ENCODE peak calls at places on chromosomes 7 and 10, in eight cellular contexts. K is left ventricle myocardium superior; A is activated naive CD4-positive, alpha-beta T cell; W is left cardiac atrium; G is DND-41; S is renal cortical epithelial cell; U is stimulated activated CD4-positive, alpha-beta T cell treated with anti-CD3 and anti-CD28 coated beads, Interleukin-15, amount 100 ng/mL, for 48 hours; R is activated effector memory CD4-positive, alpha-beta T cell treated with anti-CD3 and anti-CD28 coated beads, Interleukin-2, amount 50 U/mL, for 16 hours. Q is an unnamed sample.

GRCh38 chr10:31426425-31426824 is 107.4 kb downstream of the ZEB1 start:
- DNase-seq in K (no peak), A (no peak), W (no peak), G (no peak), S (peak; percentile 54), U (no peak), R (no peak), Q (no peak)

GRCh38 chr10:84026821-84027257 is 112.5 kb upstream of the GHITM start:
- DNase-seq in K (no peak), A (no peak), W (no peak), G (peak; percentile 43), S (peak; percentile 4), U (no peak), R (no peak), Q (peak; percentile 35)

GRCh38 chr10:46550076-46550790 is 6.2 kb downstream of the GPRIN2 start:
- DNase-seq in K (peak; percentile 31), A (no peak), W (peak; percentile 23), G (peak; percentile 4), S (no peak), U (no peak), R (peak; percentile 62), Q (peak; percentile 6)

GRCh38 chr10:126570631-126571170 is 99.8 kb downstream of the C10orf90 start:
- DNase-seq in K (no peak), A (no peak), W (no peak), G (no peak), S (no peak), U (no peak), R (no peak), Q (no peak)

GRCh38 chr10:9987197-9987596 is 1030.5 kb upstream of the CELF2 start:
- DNase-seq in K (no peak), A (no peak), W (no peak), G (no peak), S (no peak), U (no peak), R (no peak), Q (no peak)

GRCh38 chr10:71486465-71487114 is 89.9 kb downstream of the CDH23 start:
- DNase-seq in K (peak; percentile 79), A (no peak), W (peak; percentile 51), G (peak; percentile 15), S (peak; percentile 2), U (peak; percentile 54), R (peak; percentile 69), Q (peak; percentile 86)

GRCh38 chr7:39709768-39710291 is 86.5 kb downstream of the RALA start:
- DNase-seq in K (peak; percentile 37), A (no peak), W (peak; percentile 31), G (no peak), S (peak; percentile 37), U (no peak), R (no peak), Q (peak; percentile 41)

GRCh38 chr7:1534330-1535099 is 4.0 kb downstream of the MAFK start:
- DNase-seq in K (no peak), A (no peak), W (no peak), G (no peak), S (no peak), U (no peak), R (no peak), Q (no peak)

GRCh38 chr7:37448637-37449331 is at the start of gene ELMO1:
- DNase-seq in K (peak; percentile 83), A (peak; percentile 15), W (peak; percentile 85), G (peak; percentile 72), S (peak; percentile 19), U (peak; percentile 69), R (peak; percentile 90), Q (peak; percentile 81)

GRCh38 chr10:76497671-76498070 is 1066.2 kb downstream of the LRMDA start:
- DNase-seq in K (no peak), A (no peak), W (no peak), G (no peak), S (no peak), U (no peak), R (no peak), Q (no peak)

GRCh38 chr7:99791021-99791420 is 7.0 kb upstream of the CYP3A4 start:
- DNase-seq in K (no peak), A (no peak), W (no peak), G (no peak), S (peak; percentile 89), U (no peak), R (no peak), Q (no peak)

GRCh38 chr10:3784510-3785250 is at the start of gene KLF6:
- DNase-seq in K (peak; percentile 81), A (no peak), W (peak; percentile 66), G (peak; percentile 54), S (no peak), U (no peak), R (no peak), Q (no peak)

GRCh38 chr10:96306516-96306915 is 2.3 kb downstream of the DNTT start:
- DNase-seq in K (peak; percentile 68), A (no peak), W (peak; percentile 35), G (peak; percentile 92), S (peak; percentile 79), U (no peak), R (no peak), Q (no peak)

GRCh38 chr10:78963074-78964034 is 105.4 kb upstream of the ZMIZ1 start:
- DNase-seq in K (peak; percentile 65), A (no peak), W (peak; percentile 51), G (no peak), S (no peak), U (no peak), R (no peak), Q (peak; percentile 59)

GRCh38 chr10:3693031-3693714 is 91.8 kb downstream of the KLF6 start:
- DNase-seq in K (no peak), A (no peak), W (no peak), G (no peak), S (no peak), U (no peak), R (no peak), Q (peak; percentile 39)

GRCh38 chr10:122795924-122796323 is 49.7 kb downstream of the CUZD1 start:
- DNase-seq in K (no peak), A (no peak), W (no peak), G (no peak), S (no peak), U (no peak), R (no peak), Q (no peak)

GRCh38 chr7:152315845-152316244 is 120.0 kb downstream of the KMT2C start:
- DNase-seq in K (no peak), A (no peak), W (no peak), G (no peak), S (no peak), U (no peak), R (no peak), Q (no peak)

GRCh38 chr10:3622845-3623621 is 162.0 kb downstream of the KLF6 start:
- DNase-seq in K (no peak), A (no peak), W (no peak), G (peak; percentile 68), S (peak; percentile 18), U (peak; percentile 9), R (no peak), Q (no peak)

GRCh38 chr10:116470768-116471415 is 43.2 kb downstream of the PNLIPRP3 start:
- DNase-seq in K (no peak), A (no peak), W (no peak), G (no peak), S (peak; percentile 38), U (no peak), R (no peak), Q (peak; percentile 42)

GRCh38 chr7:8068892-8069686 is 100.5 kb downstream of the GLCCI1 start:
- DNase-seq in K (peak; percentile 56), A (no peak), W (no peak), G (no peak), S (no peak), U (no peak), R (no peak), Q (no peak)

GRCh38 chr7:95342642-95343252 is 18.4 kb upstream of the PON1 start:
- DNase-seq in K (no peak), A (no peak), W (no peak), G (no peak), S (no peak), U (no peak), R (no peak), Q (no peak)

GRCh38 chr7:43318188-43318587 is 205.7 kb downstream of the HECW1 start:
- DNase-seq in K (no peak), A (no peak), W (no peak), G (no peak), S (no peak), U (no peak), R (no peak), Q (no peak)

GRCh38 chr10:98202378-98202777 is 65.6 kb downstream of the LOXL4 start:
- DNase-seq in K (no peak), A (no peak), W (no peak), G (no peak), S (no peak), U (no peak), R (no peak), Q (no peak)

GRCh38 chr7:64875258-64875657 is 27.8 kb upstream of the ZNF273 start:
- DNase-seq in K (no peak), A (no peak), W (no peak), G (peak; percentile 2), S (no peak), U (no peak), R (peak; percentile 42), Q (no peak)

GRCh38 chr10:72096115-72097000 is 8.0 kb upstream of the SPOCK2 start:
- DNase-seq in K (no peak), A (no peak), W (no peak), G (no peak), S (peak; percentile 23), U (peak; percentile 39), R (no peak), Q (no peak)

GRCh38 chr7:114086906-114087651 is 168.3 kb upstream of the PPP1R3A start:
- DNase-seq in K (no peak), A (no peak), W (peak; percentile 18), G (no peak), S (peak; percentile 8), U (no peak), R (no peak), Q (peak; percentile 21)

GRCh38 chr7:57218196-57218716 is 86.0 kb upstream of the ZNF479 start:
- DNase-seq in K (no peak), A (no peak), W (no peak), G (no peak), S (no peak), U (no peak), R (no peak), Q (no peak)

GRCh38 chr10:3853547-3853989 is 68.6 kb upstream of the KLF6 start:
- DNase-seq in K (no peak), A (no peak), W (no peak), G (no peak), S (peak; percentile 96), U (no peak), R (no peak), Q (no peak)

GRCh38 chr7:5704534-5704922 is 76.9 kb downstream of the RNF216 start:
- DNase-seq in K (peak; percentile 76), A (peak; percentile 27), W (peak; percentile 80), G (peak; percentile 73), S (peak; percentile 82), U (peak; percentile 60), R (peak; percentile 90), Q (peak; percentile 62)

GRCh38 chr10:80187465-80188409 is 17.6 kb downstream of the ANXA11 start:
- DNase-seq in K (no peak), A (peak; percentile 13), W (peak; percentile 37), G (peak; percentile 56), S (no peak), U (peak; percentile 52), R (peak; percentile 89), Q (no peak)

GRCh38 chr10:55500931-55501559 is 700.0 kb upstream of the PCDH15 start:
- DNase-seq in K (no peak), A (no peak), W (peak; percentile 19), G (peak; percentile 7), S (peak; percentile 49), U (no peak), R (no peak), Q (peak; percentile 64)

GRCh38 chr7:34184466-34184865 is 279.1 kb downstream of the BMPER start:
- DNase-seq in K (no peak), A (no peak), W (no peak), G (no peak), S (no peak), U (no peak), R (no peak), Q (no peak)

GRCh38 chr10:24727811-24728210 is 4.1 kb upstream of the ARHGAP21 start:
- DNase-seq in K (no peak), A (no peak), W (no peak), G (no peak), S (no peak), U (no peak), R (no peak), Q (no peak)

GRCh38 chr10:43230909-43231522 is 35.8 kb downstream of the RASGEF1A start:
- DNase-seq in K (no peak), A (no peak), W (peak; percentile 4), G (no peak), S (no peak), U (no peak), R (peak; percentile 60), Q (peak; percentile 3)